ENCODE peak calls at places on chromosome 12, in ten cellular contexts. T, N, S, Q, L, E, J, V, F and M are unnamed samples.

GRCh38 chr12:9798008-9798619 is 29.2 kb upstream of the KLRF1 start:
- DNase-seq in T (peak), N (peak), S (peak), Q (peak), L (peak), E (no peak), J (peak), V (no peak), F (peak), M (no peak)

GRCh38 chr12:109165599-109165998 is 49.2 kb downstream of the ACACB start:
- DNase-seq in T (no peak), N (no peak), S (no peak), Q (peak), L (no peak), E (no peak), J (no peak), V (no peak), F (no peak), M (no peak)

GRCh38 chr12:13097526-13097925 is 5.9 kb downstream of the GSG1 start:
- DNase-seq in T (no peak), N (no peak), S (peak), Q (no peak), L (no peak), E (no peak), J (no peak), V (no peak), F (peak), M (no peak)

GRCh38 chr12:102444707-102445106 is 35.7 kb downstream of the IGF1 start:
- DNase-seq in T (no peak), N (no peak), S (no peak), Q (no peak), L (no peak), E (no peak), J (no peak), V (no peak), F (no peak), M (no peak)

GRCh38 chr12:5015711-5016492 is 27.8 kb upstream of the KCNA5 start:
- DNase-seq in T (no peak), N (no peak), S (no peak), Q (no peak), L (no peak), E (no peak), J (no peak), V (no peak), F (no peak), M (no peak)

GRCh38 chr12:110501378-110501721 is 561 bp downstream of the VPS29 start:
- DNase-seq in T (no peak), N (no peak), S (peak), Q (peak), L (no peak), E (no peak), J (no peak), V (no peak), F (no peak), M (no peak)

GRCh38 chr12:66118240-66118891 is 12.2 kb downstream of the LLPH start:
- DNase-seq in T (no peak), N (no peak), S (no peak), Q (no peak), L (no peak), E (no peak), J (no peak), V (no peak), F (no peak), M (no peak)

GRCh38 chr12:95335948-95336347 is 118.3 kb downstream of the VEZT start:
- DNase-seq in T (no peak), N (no peak), S (no peak), Q (no peak), L (no peak), E (no peak), J (no peak), V (no peak), F (no peak), M (no peak)

GRCh38 chr12:79191391-79191790 is 326.8 kb downstream of the SYT1 start:
- DNase-seq in T (no peak), N (no peak), S (no peak), Q (no peak), L (no peak), E (no peak), J (no peak), V (no peak), F (no peak), M (no peak)

GRCh38 chr12:95731519-95731958 is 59.0 kb downstream of the NTN4 start:
- DNase-seq in T (no peak), N (no peak), S (no peak), Q (no peak), L (no peak), E (no peak), J (no peak), V (no peak), F (no peak), M (no peak)

GRCh38 chr12:2161478-2161877 is 108.7 kb downstream of the CACNA1C start:
- DNase-seq in T (no peak), N (no peak), S (no peak), Q (no peak), L (no peak), E (no peak), J (no peak), V (no peak), F (peak), M (no peak)

GRCh38 chr12:12158858-12159257 is 88.1 kb downstream of the BCL2L14 start:
- DNase-seq in T (no peak), N (no peak), S (no peak), Q (no peak), L (no peak), E (no peak), J (no peak), V (no peak), F (no peak), M (no peak)

GRCh38 chr12:2664721-2665577 is 129.8 kb upstream of the FKBP4 start:
- DNase-seq in T (no peak), N (no peak), S (no peak), Q (no peak), L (no peak), E (no peak), J (no peak), V (no peak), F (no peak), M (no peak)

GRCh38 chr12:27781680-27782079 is 1.6 kb upstream of the MANSC4 start:
- DNase-seq in T (no peak), N (peak), S (no peak), Q (no peak), L (no peak), E (no peak), J (no peak), V (no peak), F (no peak), M (no peak)

GRCh38 chr12:112185093-112185923 is 59.9 kb downstream of the TRAFD1 start:
- DNase-seq in T (no peak), N (no peak), S (no peak), Q (no peak), L (no peak), E (no peak), J (no peak), V (no peak), F (peak), M (no peak)

GRCh38 chr12:40647651-40648050 is 44.6 kb upstream of the CNTN1 start:
- DNase-seq in T (no peak), N (no peak), S (no peak), Q (no peak), L (no peak), E (no peak), J (no peak), V (no peak), F (no peak), M (no peak)

GRCh38 chr12:107373238-107373809 is 280.0 kb upstream of the CRY1 start:
- DNase-seq in T (no peak), N (no peak), S (no peak), Q (no peak), L (no peak), E (no peak), J (no peak), V (no peak), F (no peak), M (no peak)

GRCh38 chr12:21613931-21614330 is 9.3 kb upstream of the GYS2 start:
- DNase-seq in T (no peak), N (no peak), S (peak), Q (no peak), L (no peak), E (no peak), J (no peak), V (no peak), F (no peak), M (no peak)

GRCh38 chr12:15726757-15727112 is 62.5 kb downstream of the EPS8 start:
- DNase-seq in T (no peak), N (no peak), S (no peak), Q (no peak), L (no peak), E (no peak), J (no peak), V (no peak), F (no peak), M (no peak)

GRCh38 chr12:96493101-96493500 is 3.7 kb downstream of the CFAP54 start:
- DNase-seq in T (no peak), N (no peak), S (no peak), Q (no peak), L (no peak), E (no peak), J (no peak), V (no peak), F (no peak), M (no peak)

GRCh38 chr12:77724367-77724957 is 106.2 kb upstream of the NAV3 start:
- DNase-seq in T (no peak), N (peak), S (peak), Q (peak), L (no peak), E (no peak), J (no peak), V (no peak), F (peak), M (no peak)

GRCh38 chr12:105835505-105835904 is 303.2 kb downstream of the NUAK1 start:
- DNase-seq in T (no peak), N (no peak), S (peak), Q (no peak), L (no peak), E (no peak), J (no peak), V (no peak), F (peak), M (no peak)

GRCh38 chr12:23290627-23291330 is 658.7 kb downstream of the SOX5 start:
- DNase-seq in T (no peak), N (no peak), S (no peak), Q (no peak), L (no peak), E (no peak), J (no peak), V (no peak), F (no peak), M (no peak)

GRCh38 chr12:26732010-26732908 is 100.7 kb downstream of the ITPR2 start:
- DNase-seq in T (no peak), N (no peak), S (peak), Q (no peak), L (no peak), E (no peak), J (no peak), V (no peak), F (peak), M (no peak)

GRCh38 chr12:25438638-25439037 is 114.4 kb downstream of the LMNTD1 start:
- DNase-seq in T (no peak), N (no peak), S (no peak), Q (peak), L (no peak), E (no peak), J (no peak), V (no peak), F (no peak), M (no peak)

GRCh38 chr12:22018860-22019259 is 27.2 kb upstream of the CMAS start:
- DNase-seq in T (no peak), N (no peak), S (no peak), Q (no peak), L (no peak), E (no peak), J (no peak), V (no peak), F (peak), M (no peak)

GRCh38 chr12:7609480-7609879 is 56.2 kb downstream of the APOBEC1 start:
- DNase-seq in T (no peak), N (no peak), S (peak), Q (no peak), L (no peak), E (no peak), J (no peak), V (no peak), F (no peak), M (no peak)

GRCh38 chr12:607541-608001 is 55.7 kb downstream of the NINJ2 start:
- DNase-seq in T (no peak), N (peak), S (no peak), Q (no peak), L (no peak), E (no peak), J (no peak), V (no peak), F (peak), M (no peak)

GRCh38 chr12:93964936-93965335 is 183.4 kb upstream of the PLXNC1 start:
- DNase-seq in T (no peak), N (no peak), S (no peak), Q (no peak), L (no peak), E (no peak), J (no peak), V (no peak), F (no peak), M (no peak)

GRCh38 chr12:131827961-131828534 is at the start of gene MMP17:
- DNase-seq in T (no peak), N (peak), S (no peak), Q (peak), L (peak), E (no peak), J (peak), V (peak), F (no peak), M (no peak)

GRCh38 chr12:118981285-118982201 is at the start of gene SRRM4:
- DNase-seq in T (no peak), N (peak), S (no peak), Q (peak), L (peak), E (no peak), J (no peak), V (peak), F (no peak), M (peak)

GRCh38 chr12:19591951-19592350 is 152.7 kb downstream of the AEBP2 start:
- DNase-seq in T (no peak), N (no peak), S (no peak), Q (no peak), L (no peak), E (no peak), J (no peak), V (no peak), F (no peak), M (no peak)

GRCh38 chr12:46497739-46498138 is 125.2 kb upstream of the SLC38A2 start:
- DNase-seq in T (no peak), N (no peak), S (no peak), Q (no peak), L (no peak), E (no peak), J (no peak), V (no peak), F (no peak), M (no peak)

GRCh38 chr12:52836042-52836466 is 1.9 kb upstream of the KRT79 start:
- DNase-seq in T (peak), N (no peak), S (no peak), Q (peak), L (peak), E (peak), J (peak), V (no peak), F (no peak), M (no peak)

GRCh38 chr12:120761581-120761980 is 36.0 kb downstream of the ACADS start:
- DNase-seq in T (no peak), N (no peak), S (no peak), Q (no peak), L (no peak), E (no peak), J (no peak), V (no peak), F (no peak), M (no peak)

GRCh38 chr12:9273276-9273675 is 65.1 kb upstream of the PZP start:
- DNase-seq in T (no peak), N (no peak), S (no peak), Q (no peak), L (no peak), E (no peak), J (no peak), V (no peak), F (no peak), M (no peak)

GRCh38 chr12:121628037-121628436 is 1.7 kb downstream of the ORAI1 start:
- DNase-seq in T (no peak), N (no peak), S (no peak), Q (no peak), L (peak), E (no peak), J (peak), V (no peak), F (no peak), M (no peak)

GRCh38 chr12:20248646-20249045 is 119.7 kb upstream of the PDE3A start:
- DNase-seq in T (no peak), N (no peak), S (no peak), Q (no peak), L (no peak), E (no peak), J (no peak), V (no peak), F (no peak), M (no peak)